ENCODE peak calls at places on chromosomes 7 and 10, in seven cellular contexts. C, D, R, B, A, W and O are unnamed samples.

GRCh38 chr7:97006146-97006950 is 995 bp downstream of the DLX6 start:
- DNase-seq in W (peak), D (peak), R (no peak), B (peak), A (peak), C (peak), O (no peak)

GRCh38 chr7:99209781-99210180 is 1.9 kb upstream of the KPNA7 start:
- DNase-seq in R (no peak), D (no peak), W (no peak), C (no peak), A (no peak), B (no peak), O (no peak)

GRCh38 chr10:58920655-58921003 is 255.8 kb upstream of the PHYHIPL start:
- DNase-seq in D (no peak), R (no peak), B (no peak), C (no peak), A (no peak), W (no peak), O (no peak)

GRCh38 chr10:90964781-90965462 is 44.0 kb upstream of the ANKRD1 start:
- DNase-seq in W (no peak), R (no peak), B (no peak), A (peak), C (no peak), D (no peak), O (no peak)

GRCh38 chr7:156650042-156650441 is 9.5 kb downstream of the RNF32 start:
- DNase-seq in A (no peak), C (peak), D (peak), B (peak), R (no peak), W (peak), O (no peak)

GRCh38 chr7:30850426-30850825 is 61.2 kb upstream of the AQP1 start:
- DNase-seq in D (no peak), W (no peak), B (no peak), R (no peak), C (no peak), A (no peak), O (no peak)

GRCh38 chr10:108629843-108630242 is 1293.5 kb downstream of the XPNPEP1 start:
- DNase-seq in W (no peak), C (peak), D (no peak), R (no peak), A (no peak), B (no peak), O (no peak)

GRCh38 chr10:73591935-73592699 is 975 bp upstream of the USP54 start:
- DNase-seq in B (peak), D (peak), A (no peak), W (peak), C (peak), R (peak), O (no peak)

GRCh38 chr10:113381906-113382562 is 170.8 kb upstream of the HABP2 start:
- DNase-seq in W (peak), R (no peak), B (no peak), C (peak), A (peak), D (no peak), O (no peak)

GRCh38 chr10:77756319-77757232 is 119.0 kb upstream of the KCNMA1 start:
- DNase-seq in R (no peak), A (peak), D (peak), W (peak), B (peak), C (peak), O (peak)

GRCh38 chr7:42244828-42245227 is 7.8 kb upstream of the GLI3 start:
- DNase-seq in D (no peak), R (no peak), A (peak), C (peak), W (no peak), B (peak), O (no peak)

GRCh38 chr10:71970331-71970730 is 6.1 kb downstream of the CHST3 start:
- DNase-seq in W (no peak), R (no peak), A (no peak), C (no peak), D (peak), B (peak), O (no peak)

GRCh38 chr7:148242271-148242801 is 348.2 kb upstream of the C7orf33 start:
- DNase-seq in C (peak), A (no peak), B (peak), D (peak), R (peak), W (peak), O (peak)

GRCh38 chr10:71396714-71397339 is at the start of gene CDH23:
- DNase-seq in D (peak), R (no peak), W (no peak), B (no peak), C (no peak), A (no peak), O (no peak)

GRCh38 chr10:130498042-130498441 is 361.9 kb downstream of the GLRX3 start:
- DNase-seq in R (no peak), W (no peak), A (no peak), C (no peak), B (no peak), D (no peak), O (no peak)

GRCh38 chr7:4174016-4174415 is 508.1 kb upstream of the FOXK1 start:
- DNase-seq in W (no peak), B (no peak), A (no peak), D (no peak), C (no peak), R (no peak), O (no peak)

GRCh38 chr10:30751678-30752331 is 122.3 kb upstream of the LYZL2 start:
- DNase-seq in R (peak), A (peak), C (peak), B (peak), W (peak), D (peak), O (peak)

GRCh38 chr7:106041140-106041717 is 70.9 kb downstream of the SYPL1 start:
- DNase-seq in B (peak), W (peak), A (peak), D (peak), C (peak), R (no peak), O (no peak)

GRCh38 chr7:158407581-158408331 is 179.9 kb downstream of the PTPRN2 start:
- DNase-seq in C (peak), A (no peak), D (no peak), W (no peak), R (no peak), B (peak), O (peak)
- TF ChIP-seq CTCF in C (peak), A (no peak), D (peak), W (no peak), R (peak), B (peak), O (peak)

GRCh38 chr7:6576024-6576866 is 1.0 kb upstream of the ZDHHC4 start:
- DNase-seq in R (no peak), B (no peak), D (no peak), C (no peak), A (no peak), W (peak), O (no peak)
- TF ChIP-seq CTCF in R (no peak), B (no peak), D (no peak), C (no peak), A (no peak), W (no peak), O (no peak)

GRCh38 chr7:91034459-91035368 is 229.5 kb upstream of the FZD1 start:
- DNase-seq in A (peak), B (peak), D (peak), W (peak), C (peak), R (no peak), O (peak)
- TF ChIP-seq CTCF in A (peak), B (peak), D (peak), W (peak), C (peak), R (peak), O (peak)

GRCh38 chr10:46293832-46294640 is 7.2 kb downstream of the ANTXRL start:
- DNase-seq in D (no peak), R (no peak), B (no peak), A (no peak), W (no peak), C (no peak), O (no peak)
- TF ChIP-seq CTCF in D (no peak), R (peak), B (no peak), A (no peak), W (no peak), C (peak), O (no peak)

GRCh38 chr10:127813290-127813689 is 76.3 kb downstream of the FOXI2 start:
- DNase-seq in R (no peak), B (no peak), W (no peak), D (no peak), A (peak), C (no peak), O (no peak)
- TF ChIP-seq CTCF in R (no peak), B (no peak), W (peak), D (peak), A (no peak), C (no peak), O (no peak)